ENCODE peak calls at places on chromosomes 13 and 19, in nine cellular contexts. B, S, P, D, T, L, R, E and G are unnamed samples.

GRCh38 chr19:14333101-14333871 is 48.0 kb upstream of the ADGRE5 start:
- DNase-seq in B (no peak), S (no peak), P (no peak), D (no peak), T (peak), L (peak), R (no peak), E (no peak), G (no peak)

GRCh38 chr13:40440990-40441820 is 225.2 kb downstream of the FOXO1 start:
- DNase-seq in B (peak), S (no peak), P (no peak), D (no peak), T (peak), L (no peak), R (peak), E (peak), G (no peak)

GRCh38 chr13:109436841-109437240 is 349.5 kb downstream of the IRS2 start:
- DNase-seq in B (no peak), S (no peak), P (no peak), D (no peak), T (no peak), L (no peak), R (no peak), E (no peak), G (no peak)

GRCh38 chr19:51192689-51193088 is 32.2 kb upstream of the CD33 start:
- DNase-seq in B (no peak), S (no peak), P (no peak), D (no peak), T (no peak), L (no peak), R (no peak), E (no peak), G (no peak)

GRCh38 chr19:45824531-45825262 is 9.6 kb upstream of the RSPH6A start:
- DNase-seq in B (no peak), S (no peak), P (no peak), D (no peak), T (no peak), L (no peak), R (no peak), E (no peak), G (no peak)

GRCh38 chr19:46271488-46272197 is 25.2 kb upstream of the HIF3A start:
- DNase-seq in B (no peak), S (no peak), P (no peak), D (no peak), T (no peak), L (no peak), R (no peak), E (no peak), G (no peak)

GRCh38 chr13:18996221-18996620 is 185.4 kb downstream of the TUBA3C start:
- DNase-seq in B (no peak), S (no peak), P (no peak), D (no peak), T (no peak), L (no peak), R (no peak), E (no peak), G (peak)

GRCh38 chr19:9869008-9869617 is 34.0 kb downstream of the PIN1 start:
- DNase-seq in B (no peak), S (no peak), P (no peak), D (no peak), T (no peak), L (no peak), R (no peak), E (no peak), G (no peak)

GRCh38 chr19:10815969-10816635 is 19.9 kb downstream of the TMED1 start:
- DNase-seq in B (no peak), S (no peak), P (no peak), D (no peak), T (no peak), L (peak), R (no peak), E (no peak), G (no peak)

GRCh38 chr13:74077375-74077774 is 56.8 kb downstream of the KLF12 start:
- DNase-seq in B (no peak), S (no peak), P (no peak), D (no peak), T (no peak), L (no peak), R (no peak), E (no peak), G (no peak)

GRCh38 chr13:33191425-33192221 is 93.9 kb downstream of the STARD13 start:
- DNase-seq in B (no peak), S (no peak), P (no peak), D (no peak), T (no peak), L (no peak), R (no peak), E (no peak), G (no peak)

GRCh38 chr19:13963603-13964105 is 11.3 kb downstream of the DCAF15 start:
- DNase-seq in B (no peak), S (no peak), P (no peak), D (no peak), T (no peak), L (peak), R (no peak), E (no peak), G (no peak)

GRCh38 chr19:40147693-40148347 is 43.4 kb upstream of the MAP3K10 start:
- DNase-seq in B (no peak), S (no peak), P (no peak), D (no peak), T (no peak), L (peak), R (no peak), E (no peak), G (peak)

GRCh38 chr19:35266904-35267817 is 1.6 kb upstream of the USF2 start:
- DNase-seq in B (peak), S (no peak), P (no peak), D (no peak), T (no peak), L (peak), R (no peak), E (peak), G (no peak)

DNA sequence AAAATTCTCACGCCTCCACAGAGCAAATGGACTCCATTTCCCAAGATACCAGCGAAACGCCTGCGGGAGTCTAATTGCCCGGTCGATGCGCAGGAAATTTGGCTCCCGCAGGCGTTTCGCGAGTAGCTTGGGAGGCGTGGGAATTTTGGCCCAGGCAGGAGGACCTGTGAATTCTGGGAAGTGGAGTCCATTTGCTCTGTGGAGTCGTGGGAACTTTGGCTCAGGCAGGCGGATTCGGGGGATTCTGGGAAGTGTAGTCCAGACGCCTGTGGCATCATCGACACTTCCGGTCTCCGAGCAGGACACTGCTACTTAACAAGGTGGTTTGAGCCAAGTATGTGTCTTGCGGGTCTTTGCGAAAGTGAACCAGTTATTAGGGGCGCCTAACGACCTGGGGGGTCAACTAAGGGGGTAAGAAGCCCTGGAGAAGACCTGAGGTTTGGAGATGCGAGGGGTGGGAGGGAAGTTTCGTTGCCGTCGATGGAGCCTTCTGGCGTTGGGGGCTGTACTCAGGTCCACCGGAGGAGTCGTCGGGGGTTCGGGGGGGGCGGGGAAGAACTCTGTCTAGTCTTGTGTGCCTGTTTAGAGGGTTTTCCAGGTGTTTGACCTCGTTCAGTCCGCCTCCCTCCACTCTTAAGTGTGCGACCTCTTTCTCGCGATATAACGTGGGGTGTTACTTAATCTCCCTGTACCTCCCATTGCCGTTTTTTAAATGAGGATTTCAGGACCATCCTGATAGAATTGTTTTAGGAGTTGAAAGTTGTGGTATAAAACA is at the start of gene ZNF155:
- DNase-seq in B (peak), S (peak), P (peak), D (no peak), T (peak), L (peak), R (peak), E (peak), G (peak)
- TF ChIP-seq POLR2AphosphoS5 in B (peak), S (no peak), P (no peak), D (no peak), T (peak), L (peak), R (peak), E (peak), G (peak)

GRCh38 chr19:18289471-18290066 is 8.1 kb upstream of the JUND start:
- DNase-seq in B (no peak), S (no peak), P (no peak), D (no peak), T (no peak), L (no peak), R (no peak), E (no peak), G (no peak)

GRCh38 chr19:18291590-18292459 is 10.4 kb upstream of the JUND start:
- DNase-seq in B (peak), S (no peak), P (peak), D (peak), T (peak), L (peak), R (peak), E (peak), G (no peak)

GRCh38 chr19:18291019-18291524 is 9.7 kb upstream of the JUND start:
- DNase-seq in B (no peak), S (no peak), P (no peak), D (no peak), T (no peak), L (peak), R (no peak), E (no peak), G (no peak)

GRCh38 chr19:18292460-18292809 is 11.0 kb upstream of the JUND start:
- DNase-seq in B (no peak), S (no peak), P (no peak), D (no peak), T (no peak), L (peak), R (no peak), E (no peak), G (no peak)

DNA sequence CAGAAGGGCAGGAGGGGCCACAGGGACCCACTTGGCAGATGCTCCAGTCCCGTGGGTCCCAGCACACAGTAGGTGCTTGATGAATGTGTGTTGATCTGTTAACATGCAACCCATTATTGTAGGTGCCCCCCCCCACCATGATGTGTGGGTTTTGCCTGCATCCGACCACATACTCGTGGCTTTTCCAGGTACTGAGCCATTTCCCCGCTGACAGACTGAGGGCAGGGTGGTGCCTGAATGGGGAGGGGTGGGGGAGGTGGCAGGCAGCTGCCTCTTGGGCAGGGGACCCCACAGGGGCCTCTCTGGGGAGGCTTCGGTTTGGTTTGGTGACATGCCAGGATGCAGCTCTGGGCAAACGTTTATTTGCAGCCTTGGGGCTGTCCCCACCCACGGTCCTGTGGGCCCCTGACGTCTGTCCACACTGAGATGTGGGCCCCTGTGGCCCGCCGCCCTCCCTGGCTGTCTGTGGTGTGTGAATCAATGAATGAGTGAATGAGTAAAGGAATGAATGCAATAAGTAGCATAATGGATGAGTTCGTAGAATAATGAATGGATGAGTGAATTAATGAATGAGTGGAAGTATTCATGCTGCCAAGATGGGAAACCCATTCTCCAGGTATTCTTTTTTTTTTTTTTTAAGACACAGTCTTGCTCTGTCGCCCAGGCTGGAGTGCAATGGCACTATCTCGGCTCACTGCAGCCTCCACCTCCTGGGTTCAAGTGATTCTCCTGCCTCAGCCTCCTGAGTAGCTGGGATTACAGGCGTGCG is 9.0 kb upstream of the JUND start:
- DNase-seq in B (no peak), S (no peak), P (peak), D (no peak), T (peak), L (no peak), R (no peak), E (peak), G (no peak)
- TF ChIP-seq POLR2AphosphoS5 in B (no peak), S (no peak), P (no peak), D (no peak), T (no peak), L (no peak), R (no peak), E (peak), G (no peak)

DNA sequence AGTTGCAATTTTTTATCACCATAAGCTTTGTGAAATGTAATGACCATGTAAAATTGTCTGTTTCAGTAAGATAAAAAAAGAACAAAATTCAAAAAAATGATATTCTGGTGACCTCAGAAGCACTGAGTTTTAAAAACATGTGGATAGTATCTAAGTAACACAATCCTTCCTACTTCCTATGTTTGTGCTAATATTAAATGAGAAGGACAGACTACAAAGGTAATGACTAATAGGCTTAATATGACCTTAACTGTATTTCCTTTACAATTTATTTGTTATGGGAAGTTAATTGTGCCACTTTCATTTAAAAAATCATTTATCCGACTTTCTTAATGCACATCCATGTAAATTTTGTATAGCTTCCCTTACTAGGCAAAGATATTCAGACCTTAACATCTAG is 1030.4 kb upstream of the ATXN8OS start:
- DNase-seq in B (no peak), S (no peak), P (no peak), D (no peak), T (no peak), L (no peak), R (no peak), E (no peak), G (no peak)
- TF ChIP-seq POLR2AphosphoS5 in B (no peak), S (no peak), P (no peak), D (no peak), T (no peak), L (no peak), R (no peak), E (no peak), G (no peak)

DNA sequence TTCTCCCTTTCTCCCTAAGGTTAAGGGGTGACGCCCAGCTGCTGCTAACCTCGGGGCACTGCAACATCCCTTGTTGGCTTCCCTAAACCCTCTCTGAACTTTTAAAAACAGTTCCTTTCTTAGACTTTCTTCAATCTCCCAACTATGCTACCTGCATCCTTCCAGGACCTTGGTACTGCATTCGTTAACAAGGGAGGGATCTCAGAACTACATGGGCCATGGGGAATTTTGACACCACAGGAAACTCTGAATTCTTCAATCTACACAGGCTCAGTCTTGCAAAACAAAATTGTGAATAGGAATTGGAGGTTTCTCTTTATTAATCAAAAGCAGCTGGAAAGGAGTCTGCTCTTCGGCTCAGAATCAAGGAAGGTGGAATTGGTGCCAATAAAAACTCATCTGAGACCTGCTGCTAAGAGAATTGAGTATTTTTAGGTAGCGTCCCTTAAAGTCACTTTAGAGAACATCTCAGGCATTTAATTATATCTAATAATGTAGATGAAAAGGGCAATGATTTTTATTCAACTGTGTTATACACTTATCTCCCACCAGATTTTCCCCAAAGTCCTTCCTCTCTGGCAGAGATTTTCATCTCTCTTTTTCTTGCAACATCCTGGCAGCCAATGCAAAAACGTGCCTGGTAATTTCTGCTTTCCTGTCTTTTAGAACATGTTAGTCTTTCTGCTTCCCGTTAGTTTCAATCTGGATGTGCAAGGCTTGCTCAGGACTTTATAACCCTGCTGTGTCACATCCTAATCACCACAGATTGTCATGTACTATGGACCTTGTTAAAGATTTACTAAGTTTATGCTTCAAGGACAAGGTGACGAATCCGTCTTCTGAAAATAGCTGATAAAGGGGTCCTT is 69.1 kb upstream of the SLC15A1 start:
- DNase-seq in B (no peak), S (no peak), P (no peak), D (no peak), T (no peak), L (peak), R (no peak), E (no peak), G (peak)
- TF ChIP-seq POLR2AphosphoS5 in B (no peak), S (no peak), P (no peak), D (no peak), T (no peak), L (no peak), R (peak), E (peak), G (peak)

GRCh38 chr19:18279516-18280246 is 1.7 kb downstream of the JUND start:
- DNase-seq in B (peak), S (peak), P (peak), D (peak), T (peak), L (peak), R (peak), E (peak), G (peak)

GRCh38 chr19:18281082-18282020 is at the start of gene JUND:
- DNase-seq in B (peak), S (peak), P (peak), D (peak), T (peak), L (peak), R (peak), E (peak), G (peak)

GRCh38 chr19:18279266-18279515 is 2.2 kb downstream of the JUND start:
- DNase-seq in B (no peak), S (no peak), P (no peak), D (no peak), T (no peak), L (no peak), R (no peak), E (no peak), G (no peak)

GRCh38 chr19:18282021-18282787 is 782 bp upstream of the JUND start:
- DNase-seq in B (no peak), S (no peak), P (no peak), D (no peak), T (no peak), L (no peak), R (no peak), E (peak), G (peak)

GRCh38 chr19:18280247-18281081 is 958 bp downstream of the JUND start:
- DNase-seq in B (peak), S (no peak), P (peak), D (no peak), T (peak), L (peak), R (peak), E (peak), G (no peak)
- TF ChIP-seq POLR2AphosphoS5 in B (peak), S (peak), P (peak), D (peak), T (peak), L (peak), R (peak), E (peak), G (peak)

DNA sequence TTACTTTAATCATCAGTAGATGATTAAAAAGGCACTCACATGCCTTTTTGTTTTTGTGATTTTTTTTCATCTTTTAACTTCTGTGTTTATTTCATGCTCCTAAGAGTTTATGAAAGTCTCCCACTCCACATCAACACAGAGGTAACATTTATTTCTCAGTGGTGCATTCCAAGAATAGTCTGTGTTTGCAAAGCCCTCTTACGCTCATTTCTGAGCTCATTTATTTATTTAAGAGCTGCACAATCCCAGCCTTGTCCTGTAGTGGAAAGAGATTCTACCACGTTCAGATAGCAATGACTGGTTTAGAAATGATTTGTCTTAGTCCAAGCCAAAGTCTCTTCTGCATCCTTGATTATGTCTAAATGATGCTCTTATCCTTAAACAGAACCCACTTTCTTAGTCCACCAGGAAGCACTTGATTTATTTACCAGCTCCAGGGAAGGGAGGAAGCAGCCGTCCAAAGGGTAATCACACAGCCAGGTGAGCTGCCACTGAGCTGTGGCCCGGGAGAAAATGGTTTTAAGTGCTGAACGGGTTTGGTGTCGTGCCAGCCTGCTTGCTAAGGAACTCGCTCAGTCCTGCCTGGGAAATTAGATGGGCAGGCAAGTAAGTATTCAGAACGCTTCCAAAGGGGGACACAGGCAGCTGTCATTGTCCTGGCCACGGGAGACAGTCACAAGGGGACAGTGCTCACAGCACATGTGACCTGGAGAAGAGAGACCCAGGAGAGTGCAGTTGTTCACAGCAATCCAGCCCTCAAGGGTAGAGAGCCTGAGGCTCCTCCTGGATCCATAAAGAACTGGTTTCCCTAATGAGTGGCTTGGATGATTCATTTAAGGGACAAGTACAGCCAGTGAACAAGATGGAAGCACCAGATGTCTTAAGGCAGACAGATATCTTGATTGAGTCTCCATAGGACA is 131.8 kb upstream of the WASF3 start:
- DNase-seq in B (peak), S (no peak), P (no peak), D (no peak), T (peak), L (no peak), R (no peak), E (no peak), G (no peak)
- TF ChIP-seq POLR2AphosphoS5 in B (no peak), S (no peak), P (no peak), D (no peak), T (peak), L (no peak), R (no peak), E (no peak), G (no peak)

DNA sequence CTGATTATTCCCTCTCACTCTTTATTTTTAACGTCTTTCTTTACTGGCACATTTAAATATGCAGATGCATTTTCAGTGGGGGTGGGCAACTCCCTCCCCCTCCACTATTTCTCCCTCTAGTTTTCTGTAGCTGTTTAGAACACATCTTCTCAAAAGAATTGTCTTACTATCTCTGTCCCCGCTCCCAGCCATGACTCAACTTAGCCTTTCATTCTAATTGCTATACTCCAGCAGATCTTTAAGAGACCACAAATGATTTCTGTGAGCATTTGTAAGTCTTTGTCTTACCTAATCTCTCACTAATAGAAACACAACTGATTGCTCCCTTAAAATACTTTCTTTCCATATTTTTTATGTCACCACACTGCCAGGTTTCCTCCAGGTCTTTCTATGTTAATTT is 350.9 kb downstream of the SPRY2 start:
- DNase-seq in B (no peak), S (no peak), P (no peak), D (no peak), T (no peak), L (no peak), R (no peak), E (no peak), G (no peak)
- TF ChIP-seq POLR2AphosphoS5 in B (no peak), S (no peak), P (no peak), D (no peak), T (no peak), L (no peak), R (no peak), E (no peak), G (no peak)